ENCODE peak calls at places on chromosome 6, in four cellular contexts. I, P, O and G are unnamed samples.

GRCh38 chr6:35089935-35090505 is 51.1 kb downstream of the TCP11 start:
- DNase-seq in I (peak), P (no peak), O (peak), G (peak)

GRCh38 chr6:150293423-150294280 is 75.2 kb upstream of the IYD start:
- DNase-seq in I (no peak), P (no peak), O (no peak), G (no peak)

GRCh38 chr6:113719545-113719944 is 137.6 kb upstream of the MARCKS start:
- DNase-seq in I (no peak), P (no peak), O (no peak), G (no peak)

GRCh38 chr6:130055271-130055670 is 36.9 kb downstream of the L3MBTL3 start:
- DNase-seq in I (no peak), P (no peak), O (no peak), G (no peak)

GRCh38 chr6:1586256-1586655 is 23.5 kb upstream of the FOXC1 start:
- DNase-seq in I (no peak), P (no peak), O (no peak), G (no peak)

GRCh38 chr6:150435832-150436231 is 67.0 kb downstream of the IYD start:
- DNase-seq in I (no peak), P (no peak), O (no peak), G (no peak)

GRCh38 chr6:55397986-55398385 is 70.7 kb downstream of the GFRAL start:
- DNase-seq in I (no peak), P (no peak), O (no peak), G (no peak)

GRCh38 chr6:128478230-128479047 is 42.0 kb downstream of the PTPRK start:
- DNase-seq in I (no peak), P (no peak), O (no peak), G (no peak)

GRCh38 chr6:143325379-143326140 is 124.9 kb downstream of the ADAT2 start:
- DNase-seq in I (no peak), P (no peak), O (no peak), G (no peak)

GRCh38 chr6:133551847-133552331 is 310.7 kb downstream of the EYA4 start:
- DNase-seq in I (no peak), P (no peak), O (peak), G (peak)

GRCh38 chr6:136236491-136237293 is 13.4 kb downstream of the MTFR2 start:
- DNase-seq in I (no peak), P (no peak), O (no peak), G (no peak)

GRCh38 chr6:85580878-85581267 is 12.8 kb downstream of the SNX14 start:
- DNase-seq in I (no peak), P (no peak), O (no peak), G (no peak)

GRCh38 chr6:157468574-157468973 is 87.6 kb downstream of the ZDHHC14 start:
- DNase-seq in I (no peak), P (no peak), O (no peak), G (no peak)

GRCh38 chr6:157314705-157315321 is 8.5 kb downstream of the TMEM242 start:
- DNase-seq in I (peak), P (no peak), O (peak), G (peak)

GRCh38 chr6:168319279-168320051 is at the start of gene DACT2:
- DNase-seq in I (no peak), P (no peak), O (no peak), G (no peak)

GRCh38 chr6:111157412-111157811 is 70.1 kb downstream of the SLC16A10 start:
- DNase-seq in I (no peak), P (no peak), O (no peak), G (no peak)

GRCh38 chr6:101266063-101266462 is 127.4 kb upstream of the GRIK2 start:
- DNase-seq in I (no peak), P (no peak), O (no peak), G (no peak)

GRCh38 chr6:164057876-164058275 is 643.4 kb downstream of the QKI start:
- DNase-seq in I (no peak), P (no peak), O (no peak), G (no peak)

GRCh38 chr6:39370021-39370420 is 47.5 kb upstream of the KCNK16 start:
- DNase-seq in I (no peak), P (no peak), O (no peak), G (no peak)
- TF ChIP-seq CTCF in I (no peak), P (no peak), O (peak), G (peak)

GRCh38 chr6:5766260-5766659 is 240.5 kb downstream of the NRN1 start:
- DNase-seq in I (no peak), P (no peak), O (no peak), G (no peak)
- TF ChIP-seq CTCF in I (no peak), P (no peak), O (peak), G (peak)

GRCh38 chr6:44387346-44388134 is at the start of gene CDC5L:
- DNase-seq in I (peak), P (peak), O (peak), G (peak)
- TF ChIP-seq CTCF in I (no peak), P (peak), O (no peak), G (no peak)

DNA sequence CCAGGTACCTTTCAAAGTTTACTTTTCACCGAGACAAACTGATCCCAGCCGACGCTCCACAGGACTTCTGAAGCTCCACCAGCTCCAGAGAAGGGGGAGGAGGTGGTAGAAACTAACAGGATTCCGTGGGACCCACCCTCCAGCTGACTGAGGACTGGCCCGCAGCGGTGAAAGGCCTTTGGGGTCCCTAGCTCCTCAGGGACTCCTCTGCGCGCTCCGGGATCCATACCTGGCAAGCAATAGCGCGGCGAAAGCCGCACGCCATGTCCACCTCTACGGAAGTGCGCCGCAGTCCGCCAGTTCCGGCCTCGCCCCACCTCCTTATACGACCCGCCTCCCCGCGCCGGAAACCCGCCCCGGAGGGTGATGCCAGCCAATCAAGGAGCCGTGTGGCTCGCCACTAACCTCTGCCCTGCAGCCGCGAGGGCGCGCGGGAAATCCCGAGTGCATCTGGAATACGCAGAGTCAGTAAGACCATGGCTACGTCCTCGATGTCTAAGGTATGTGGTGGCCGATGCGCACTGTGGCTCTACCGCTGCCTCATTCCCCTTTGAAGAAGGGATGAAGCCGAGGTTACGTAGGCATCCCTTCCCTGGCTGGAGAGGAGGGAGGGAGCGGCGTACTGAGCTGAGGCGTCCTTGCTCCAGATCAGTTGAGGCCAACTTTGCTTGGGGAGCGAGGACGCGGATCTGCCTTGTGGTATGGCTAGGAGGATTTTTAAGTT is at the start of the genes ORC3 and RARS2:
- DNase-seq in I (peak), P (peak), O (peak), G (peak)
- TF ChIP-seq CTCF in I (no peak), P (no peak), O (no peak), G (no peak)

DNA sequence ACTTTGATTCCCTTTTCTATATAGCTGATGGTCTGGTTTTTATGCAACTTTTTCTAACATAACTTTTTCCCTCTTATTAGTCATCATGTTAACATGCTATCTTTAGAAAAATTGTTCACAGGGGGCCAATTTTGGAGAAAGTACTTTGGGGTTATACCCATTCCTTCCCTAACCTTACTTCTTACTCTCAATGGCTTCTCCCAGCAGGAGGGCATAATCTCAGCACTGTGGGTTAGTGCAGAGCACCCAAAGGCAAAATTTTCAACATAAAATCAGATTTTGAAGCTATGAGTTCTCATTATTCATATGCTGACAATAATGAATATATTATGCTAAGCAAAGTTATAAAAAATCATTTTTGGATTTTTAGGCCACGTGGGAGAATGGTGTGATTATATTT is 299.2 kb downstream of the SLC35F1 start:
- DNase-seq in I (no peak), P (no peak), O (no peak), G (no peak)
- TF ChIP-seq CTCF in I (no peak), P (no peak), O (no peak), G (no peak)

DNA sequence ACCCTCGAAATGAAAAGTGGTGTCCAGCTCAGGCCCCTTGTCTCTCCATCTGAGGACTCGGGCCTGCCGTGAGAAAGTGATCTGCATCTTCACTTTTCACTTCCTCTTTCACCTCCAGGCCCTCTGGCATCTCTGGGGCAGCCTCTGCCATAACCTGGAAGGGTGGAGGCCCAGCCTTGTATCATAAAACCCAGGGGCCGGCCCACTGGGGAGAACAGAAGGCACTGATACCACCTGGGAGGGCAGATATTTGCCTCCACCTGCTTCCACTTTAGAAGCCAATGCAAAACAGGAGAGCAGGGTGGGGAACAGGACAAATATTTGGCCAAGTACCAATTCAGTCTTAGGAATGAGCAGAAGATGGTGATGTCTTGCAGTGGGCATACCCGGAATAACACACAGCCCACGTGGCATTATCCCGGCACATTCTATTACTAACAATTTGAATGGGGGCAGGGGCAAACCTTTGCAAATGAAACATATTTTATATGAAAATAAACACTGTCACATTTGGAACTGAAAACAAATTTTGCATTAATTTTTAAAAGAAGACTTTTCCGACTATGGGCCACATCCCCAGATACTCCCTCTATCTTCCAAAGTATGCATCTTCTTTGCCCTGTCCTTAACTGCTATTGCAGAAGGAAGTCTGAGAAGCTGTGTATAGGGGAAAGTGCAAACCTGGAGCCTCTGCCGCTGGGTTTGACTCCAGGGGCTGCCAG is 69.2 kb upstream of the TBC1D7 start:
- DNase-seq in I (peak), P (no peak), O (no peak), G (no peak)
- TF ChIP-seq CTCF in I (no peak), P (no peak), O (peak), G (no peak)